ENCODE peak calls at places on chromosomes 6 and 20, in six cellular contexts. Z, W, K, H, J and Q are unnamed samples. For H3K9me3, the result is how much of the 10 kb centered on the place peaks cover.

GRCh38 chr6:22067127-22067526 is 229.7 kb downstream of the PRL start:
- DNase-seq in H (no peak), W (no peak), Z (no peak), K (no peak), J (no peak), Q (no peak)

GRCh38 chr20:20571068-20571780 is 141.2 kb downstream of the RALGAPA2 start:
- DNase-seq in H (no peak), Z (no peak), J (no peak), K (no peak), W (no peak), Q (no peak)

GRCh38 chr6:41488392-41489129 is 57.6 kb upstream of the FOXP4 start:
- DNase-seq in J (no peak), H (no peak), Z (peak), W (no peak), K (peak), Q (no peak)

GRCh38 chr20:57694481-57694880 is 15.3 kb downstream of the PMEPA1 start:
- DNase-seq in K (no peak), W (no peak), H (no peak), J (no peak), Z (no peak), Q (no peak)

GRCh38 chr6:159512571-159512970 is 180.5 kb downstream of the SOD2 start:
- DNase-seq in J (no peak), W (no peak), Z (no peak), H (no peak), K (no peak), Q (no peak)

GRCh38 chr20:41309817-41310216 is 7.7 kb downstream of the ZHX3 start:
- DNase-seq in J (no peak), H (no peak), Z (no peak), W (no peak), K (no peak), Q (no peak)

GRCh38 chr20:52598306-52598705 is 373.9 kb upstream of the TSHZ2 start:
- DNase-seq in Z (no peak), K (no peak), W (no peak), J (no peak), H (no peak), Q (no peak)

GRCh38 chr20:38429301-38429700 is 5.8 kb downstream of the SNHG17 start:
- DNase-seq in W (no peak), K (no peak), Z (no peak), H (no peak), J (no peak), Q (no peak)

GRCh38 chr6:84462697-84463096 is 235.3 kb upstream of the CEP162 start:
- DNase-seq in H (no peak), W (no peak), K (no peak), J (no peak), Z (no peak), Q (no peak)

GRCh38 chr20:58549681-58550542 is 34.7 kb upstream of the APCDD1L start:
- DNase-seq in Z (no peak), J (peak), K (no peak), W (no peak), H (no peak), Q (peak)

DNA sequence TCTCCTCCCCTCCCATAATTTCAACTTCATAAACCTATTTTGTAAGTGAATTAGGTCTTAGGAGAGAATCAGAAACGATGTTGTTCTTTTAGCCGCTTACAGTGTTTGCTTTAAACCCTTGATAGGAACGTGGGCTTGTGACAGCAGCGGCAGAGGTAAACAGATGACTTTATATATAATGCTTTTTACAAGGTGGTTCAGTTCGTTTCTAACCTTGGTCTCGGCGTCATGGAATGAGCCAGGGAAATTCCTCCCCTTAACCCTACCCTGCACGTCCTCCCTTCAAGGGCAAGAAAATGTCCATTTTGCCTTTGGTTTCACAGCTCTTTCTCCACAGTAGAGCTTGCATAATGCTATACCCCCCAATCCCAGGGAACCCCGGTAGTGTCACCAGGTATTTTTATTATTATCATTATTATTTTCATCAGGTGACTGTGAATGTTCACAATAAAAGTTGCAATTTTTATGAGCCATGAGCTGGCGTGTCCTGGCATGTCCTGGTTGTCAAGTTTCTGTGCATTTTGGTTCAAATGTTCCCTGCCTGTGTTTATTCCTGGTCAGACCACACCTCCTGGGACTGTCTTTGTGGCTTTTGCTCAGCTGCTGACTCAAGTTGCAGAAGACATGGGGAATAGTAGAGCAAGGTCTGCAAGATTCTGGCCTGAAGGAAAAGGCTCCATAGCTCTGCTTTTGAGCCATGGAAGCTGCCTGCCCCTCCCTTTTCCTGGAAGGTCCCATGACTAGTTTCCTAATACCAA is 112.8 kb upstream of the BMP2 start:
- DNase-seq in K (no peak), Z (no peak), W (no peak), H (no peak), J (no peak), Q (no peak)
- TF ChIP-seq POLR2AphosphoS5 in K (no peak), Z (no peak), W (no peak), H (no peak), J (no peak), Q (no peak)

GRCh38 chr6:133265066-133265465 is 23.9 kb downstream of the EYA4 start:
- DNase-seq in W (no peak), J (no peak), H (no peak), K (no peak), Z (no peak), Q (no peak)
- H3K9me3 ChIP-seq in W (under half), J (under half), H (under half), K (under half), Z (under half), Q (under half)

GRCh38 chr6:137731960-137732616 is 135.0 kb upstream of the TNFAIP3 start:
- DNase-seq in K (no peak), J (no peak), W (no peak), H (no peak), Z (no peak), Q (no peak)

GRCh38 chr6:137731600-137731959 is 135.5 kb upstream of the TNFAIP3 start:
- DNase-seq in K (no peak), H (no peak), J (no peak), W (no peak), Z (no peak), Q (no peak)

GRCh38 chr6:137727206-137727605 is 139.9 kb upstream of the TNFAIP3 start:
- DNase-seq in K (no peak), J (no peak), W (no peak), Z (no peak), H (no peak), Q (no peak)

GRCh38 chr6:137728386-137729349 is 138.4 kb upstream of the TNFAIP3 start:
- DNase-seq in H (no peak), K (no peak), W (peak), J (no peak), Z (no peak), Q (no peak)

DNA sequence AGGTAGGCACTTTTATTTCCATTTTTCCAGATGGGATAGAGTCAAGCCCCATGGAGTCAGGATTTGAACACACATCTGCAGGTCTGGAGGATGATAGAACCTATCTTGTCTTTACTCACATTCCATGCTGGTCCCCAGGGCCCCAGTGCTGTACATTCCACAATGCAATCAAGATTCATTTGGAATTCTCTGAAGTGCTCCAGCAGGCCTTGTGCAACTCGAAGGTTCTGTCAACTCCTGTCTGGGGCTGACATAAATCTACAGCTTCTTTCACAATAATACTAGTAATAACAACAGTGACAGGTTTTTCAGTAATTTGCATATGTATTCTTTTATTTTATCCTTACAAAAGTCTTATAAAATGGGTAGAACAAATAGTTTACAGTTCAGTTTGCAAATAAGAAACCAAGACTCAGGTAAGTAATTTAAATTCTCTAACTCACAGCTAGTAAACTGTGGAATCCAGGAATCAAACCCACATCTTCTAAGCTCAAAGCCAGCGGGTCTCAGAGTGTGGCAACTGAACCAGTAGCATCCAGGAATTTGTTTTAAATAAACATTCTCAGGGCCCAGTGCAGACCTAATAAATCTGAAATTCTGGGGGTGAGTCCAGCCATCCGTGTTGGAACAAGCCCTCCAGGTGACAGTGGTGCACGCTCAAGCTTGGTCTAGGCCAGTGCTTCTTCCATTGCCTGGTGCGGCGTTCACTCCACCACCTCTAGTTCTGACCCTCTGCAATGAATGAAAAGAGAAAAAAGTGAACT is 137.0 kb upstream of the TNFAIP3 start:
- DNase-seq in J (no peak), K (no peak), W (no peak), Z (no peak), H (no peak), Q (no peak)
- TF ChIP-seq POLR2AphosphoS5 in J (no peak), K (no peak), W (no peak), Z (no peak), H (no peak), Q (no peak)

DNA sequence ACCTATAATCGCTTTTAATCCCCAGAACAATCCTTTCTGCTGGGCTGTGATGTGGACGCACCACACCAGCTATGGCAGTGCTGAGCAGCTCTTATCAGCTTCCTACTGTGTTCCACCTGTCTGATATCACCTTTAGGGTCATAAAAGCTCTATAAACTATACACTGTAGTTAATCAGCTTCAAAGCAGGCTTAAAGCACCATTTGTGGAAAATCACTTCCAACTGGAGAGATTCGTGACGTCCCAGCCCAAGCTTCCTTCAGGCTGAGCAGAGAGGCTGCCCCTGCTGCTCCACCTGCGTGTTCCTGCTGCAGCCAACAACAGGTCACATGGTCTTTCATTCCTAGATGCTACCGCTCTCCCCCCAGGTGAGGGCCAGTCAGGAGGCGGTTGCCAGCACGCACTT is 156.5 kb downstream of the SMOC2 start:
- DNase-seq in Z (no peak), J (peak), H (no peak), K (no peak), W (no peak), Q (no peak)
- H3K9me3 ChIP-seq in Z (under half), J (under half), H (under half), K (under half), W (under half), Q (under half)

GRCh38 chr6:138188278-138188923 is 26.7 kb downstream of the ARFGEF3 start:
- DNase-seq in J (no peak), W (no peak), Z (no peak), H (no peak), K (no peak), Q (no peak)

GRCh38 chr6:138197570-138197969 is 20.7 kb downstream of the PBOV1 start:
- DNase-seq in K (no peak), Z (no peak), J (no peak), H (no peak), W (no peak), Q (no peak)

GRCh38 chr6:138198430-138199091 is 19.7 kb downstream of the PBOV1 start:
- DNase-seq in H (no peak), W (no peak), J (no peak), K (no peak), Z (no peak), Q (no peak)

GRCh38 chr6:138196142-138196738 is 22.1 kb downstream of the PBOV1 start:
- DNase-seq in Z (no peak), W (no peak), H (no peak), J (no peak), K (no peak), Q (no peak)

GRCh38 chr6:138194221-138194620 is 24.1 kb downstream of the PBOV1 start:
- DNase-seq in W (no peak), K (no peak), H (no peak), Z (no peak), J (no peak), Q (no peak)
- TF ChIP-seq POLR2AphosphoS5 in W (no peak), K (no peak), H (no peak), Z (no peak), J (no peak), Q (no peak)

GRCh38 chr6:9172096-9172495 is 736.8 kb upstream of the SLC35B3 start:
- DNase-seq in H (no peak), W (no peak), Z (no peak), J (no peak), K (no peak), Q (no peak)

GRCh38 chr6:9173229-9173628 is 737.9 kb upstream of the SLC35B3 start:
- DNase-seq in K (no peak), Z (no peak), J (no peak), W (no peak), H (no peak), Q (no peak)

GRCh38 chr6:9178066-9178465 is 742.7 kb upstream of the SLC35B3 start:
- DNase-seq in J (no peak), H (no peak), K (no peak), W (no peak), Z (no peak), Q (no peak)
- H3K9me3 ChIP-seq in J (under half), H (under half), K (under half), W (under half), Z (under half), Q (under half)

GRCh38 chr20:24406251-24406650 is 63.2 kb upstream of the SYNDIG1 start:
- DNase-seq in Z (no peak), H (no peak), J (no peak), K (no peak), W (no peak), Q (no peak)
- TF ChIP-seq POLR2AphosphoS5 in Z (no peak), H (no peak), J (no peak), K (no peak), W (no peak), Q (no peak)

GRCh38 chr20:61601853-61602252 is 349.8 kb downstream of the CDH4 start:
- DNase-seq in K (no peak), H (no peak), J (no peak), W (no peak), Z (no peak), Q (no peak)
- H3K9me3 ChIP-seq in K (under half), H (under half), J (under half), W (under half), Z (under half), Q (under half)